ENCODE peak calls at places on chromosomes 13 and 19, in five cellular contexts. One of them, this sample, is unnamed.

GRCh38 chr13:111955412-111955769 is 111.6 kb upstream of the SOX1 start:
- DNase-seq in caudate nucleus: no peak
- DNase-seq in omental fat pad: no peak
- DNase-seq in Jurkat, Clone E6-1: no peak
- DNase-seq in EL: no peak
- DNase-seq in this sample: no peak

GRCh38 chr13:73275163-73275562 is 216.4 kb downstream of the KLF5 start:
- DNase-seq in caudate nucleus: no peak
- DNase-seq in Jurkat, Clone E6-1: peak
- DNase-seq in EL: no peak
- DNase-seq in omental fat pad: no peak
- DNase-seq in this sample: no peak

GRCh38 chr13:79423801-79424642 is 18.0 kb upstream of the RBM26 start:
- DNase-seq in Jurkat, Clone E6-1: peak
- DNase-seq in caudate nucleus: no peak
- DNase-seq in omental fat pad: no peak
- DNase-seq in EL: peak
- DNase-seq in this sample: no peak

GRCh38 chr19:51119675-51120074 is 5.0 kb upstream of the SIGLEC9 start:
- DNase-seq in caudate nucleus: no peak
- DNase-seq in omental fat pad: no peak
- DNase-seq in Jurkat, Clone E6-1: no peak
- DNase-seq in EL: no peak
- DNase-seq in this sample: no peak

GRCh38 chr13:51435002-51435578 is 17.7 kb downstream of the INTS6 start:
- DNase-seq in Jurkat, Clone E6-1: peak
- DNase-seq in EL: peak
- DNase-seq in caudate nucleus: no peak
- DNase-seq in omental fat pad: no peak
- DNase-seq in this sample: no peak

GRCh38 chr13:44770951-44771350 is 194.8 kb upstream of the TSC22D1 start:
- DNase-seq in EL: no peak
- DNase-seq in Jurkat, Clone E6-1: no peak
- DNase-seq in omental fat pad: no peak
- DNase-seq in caudate nucleus: no peak
- DNase-seq in this sample: no peak

GRCh38 chr13:50125306-50125555 is 110.0 kb downstream of the KCNRG start:
- DNase-seq in Jurkat, Clone E6-1: no peak
- DNase-seq in caudate nucleus: no peak
- DNase-seq in omental fat pad: no peak
- DNase-seq in EL: no peak
- DNase-seq in this sample: no peak

GRCh38 chr19:22882797-22883196 is 50.7 kb downstream of the ZNF723 start:
- DNase-seq in Jurkat, Clone E6-1: peak
- DNase-seq in caudate nucleus: no peak
- DNase-seq in omental fat pad: no peak
- DNase-seq in EL: peak
- DNase-seq in this sample: no peak

GRCh38 chr13:35826626-35827254 is 304.4 kb downstream of the DCLK1 start:
- DNase-seq in Jurkat, Clone E6-1: peak
- DNase-seq in EL: no peak
- DNase-seq in caudate nucleus: no peak
- DNase-seq in omental fat pad: no peak
- DNase-seq in this sample: no peak

GRCh38 chr13:102805680-102806079 is 6.8 kb downstream of the BIVM start:
- DNase-seq in omental fat pad: no peak
- DNase-seq in caudate nucleus: no peak
- DNase-seq in EL: no peak
- DNase-seq in Jurkat, Clone E6-1: no peak
- DNase-seq in this sample: no peak

GRCh38 chr19:48989701-48990291 is 3.3 kb downstream of the GYS1 start:
- DNase-seq in EL: no peak
- DNase-seq in caudate nucleus: no peak
- DNase-seq in omental fat pad: no peak
- DNase-seq in Jurkat, Clone E6-1: no peak
- DNase-seq in this sample: no peak

GRCh38 chr13:113915786-113916329 is 52.0 kb upstream of the GAS6 start:
- DNase-seq in Jurkat, Clone E6-1: no peak
- DNase-seq in EL: no peak
- DNase-seq in caudate nucleus: no peak
- DNase-seq in omental fat pad: no peak
- DNase-seq in this sample: no peak

GRCh38 chr13:29959621-29960020 is 109.2 kb upstream of the UBL3 start:
- DNase-seq in Jurkat, Clone E6-1: no peak
- DNase-seq in omental fat pad: no peak
- DNase-seq in EL: no peak
- DNase-seq in caudate nucleus: no peak
- DNase-seq in this sample: no peak

GRCh38 chr19:798415-799075 is 1.3 kb downstream of the PTBP1 start:
- DNase-seq in caudate nucleus: no peak
- DNase-seq in omental fat pad: no peak
- DNase-seq in EL: no peak
- DNase-seq in Jurkat, Clone E6-1: no peak
- DNase-seq in this sample: no peak